ENCODE peak calls at places on chromosomes 1 and 21, in five cellular contexts. Y is activated CD4-positive, alpha-beta T cell treated with anti-CD3 and anti-CD28 coated beads, Interleukin-2, amount 50 U/mL, for 1 hour; W is cardiac fibroblast; A is putamen; H is NCI-H524. G is an unnamed sample.

GRCh38 chr1:150876111-150876434 is 326 bp downstream of the ARNT start:
- DNase-seq in Y (no peak), W (peak; percentile 75), A (no peak), H (no peak), G (peak; percentile 43)

GRCh38 chr1:99749948-99750347 is 16.5 kb downstream of the FRRS1 start:
- DNase-seq in Y (no peak), W (no peak), A (no peak), H (no peak), G (no peak)

GRCh38 chr21:15442743-15443142 is 287.0 kb upstream of the USP25 start:
- DNase-seq in Y (no peak), W (no peak), A (no peak), H (no peak), G (no peak)

GRCh38 chr21:43993420-43993934 is 18.6 kb upstream of the TRAPPC10 start:
- DNase-seq in Y (no peak), W (no peak), A (no peak), H (no peak), G (no peak)

GRCh38 chr1:35605071-35605881 is 32.2 kb downstream of the TFAP2E start:
- DNase-seq in Y (no peak), W (peak; percentile 25), A (no peak), H (no peak), G (no peak)

GRCh38 chr1:59986736-59987310 is 60.2 kb upstream of the CYP2J2 start:
- DNase-seq in Y (no peak), W (no peak), A (peak; percentile 78), H (no peak), G (no peak)

GRCh38 chr1:18452550-18452949 is 28.2 kb upstream of the KLHDC7A start:
- DNase-seq in Y (no peak), W (peak; percentile 2), A (no peak), H (peak; percentile 11), G (no peak)

GRCh38 chr1:51302270-51302669 is 28.1 kb downstream of the TTC39A start:
- DNase-seq in Y (no peak), W (no peak), A (no peak), H (no peak), G (no peak)

GRCh38 chr1:52022133-52022532 is 11.5 kb downstream of the KTI12 start:
- DNase-seq in Y (no peak), W (peak; percentile 43), A (no peak), H (no peak), G (no peak)

GRCh38 chr1:204466416-204467405 is 27.9 kb downstream of the PIK3C2B start:
- DNase-seq in Y (no peak), W (no peak), A (peak; percentile 97), H (no peak), G (no peak)

GRCh38 chr1:65011983-65012382 is 45.6 kb upstream of the JAK1 start:
- DNase-seq in Y (no peak), W (no peak), A (no peak), H (no peak), G (no peak)

GRCh38 chr1:92502247-92502646 is 15.5 kb upstream of the GFI1 start:
- DNase-seq in Y (no peak), W (peak; percentile 63), A (no peak), H (no peak), G (no peak)

GRCh38 chr1:226492738-226493137 is 55.8 kb upstream of the STUM start:
- DNase-seq in Y (no peak), W (no peak), A (no peak), H (no peak), G (no peak)

GRCh38 chr21:42337830-42338729 is 12.7 kb downstream of the TFF2 start:
- DNase-seq in Y (peak; percentile 89), W (peak; percentile 50), A (peak; percentile 42), H (peak; percentile 70), G (no peak)

GRCh38 chr1:103576065-103576464 is 4.7 kb downstream of the AMY2B start:
- DNase-seq in Y (no peak), W (no peak), A (no peak), H (no peak), G (no peak)

GRCh38 chr1:154759196-154759595 is 110.9 kb downstream of the KCNN3 start:
- DNase-seq in Y (peak; percentile 25), W (no peak), A (no peak), H (no peak), G (no peak)

GRCh38 chr1:71038942-71039341 is 8.7 kb downstream of the PTGER3 start:
- DNase-seq in Y (no peak), W (no peak), A (no peak), H (no peak), G (no peak)

GRCh38 chr1:226568975-226569741 is 20.6 kb downstream of the STUM start:
- DNase-seq in Y (no peak), W (no peak), A (no peak), H (no peak), G (no peak)

GRCh38 chr21:16942703-16943102 is 570.1 kb upstream of the CXADR start:
- DNase-seq in Y (no peak), W (peak; percentile 20), A (no peak), H (no peak), G (peak; percentile 3)

GRCh38 chr1:85340427-85340826 is 64.0 kb upstream of the BCL10 start:
- DNase-seq in Y (no peak), W (no peak), A (no peak), H (no peak), G (no peak)

GRCh38 chr1:29540801-29541357 is 304.6 kb downstream of the PTPRU start:
- DNase-seq in Y (no peak), W (no peak), A (no peak), H (no peak), G (no peak)

GRCh38 chr1:84260852-84261518 is 40.5 kb upstream of the SAMD13 start:
- DNase-seq in Y (no peak), W (no peak), A (no peak), H (no peak), G (no peak)

GRCh38 chr1:160158031-160158430 is 6.6 kb downstream of the ATP1A4 start:
- DNase-seq in Y (no peak), W (no peak), A (no peak), H (no peak), G (no peak)

GRCh38 chr1:94919241-94920030 is 7.5 kb downstream of the CNN3 start:
- DNase-seq in Y (no peak), W (no peak), A (no peak), H (no peak), G (no peak)

GRCh38 chr1:85603086-85603485 is 22.5 kb downstream of the CCN1 start:
- DNase-seq in Y (no peak), W (no peak), A (no peak), H (no peak), G (no peak)

GRCh38 chr1:84758968-84759491 is 68.8 kb upstream of the SSX2IP start:
- DNase-seq in Y (no peak), W (peak; percentile 47), A (no peak), H (peak; percentile 70), G (no peak)

GRCh38 chr1:32761253-32761877 is 55.8 kb downstream of the YARS1 start:
- DNase-seq in Y (no peak), W (peak; percentile 76), A (no peak), H (no peak), G (peak; percentile 18)

G was measured in amniotic stem cell.